ENCODE peak calls at places on chromosomes 1 and 21, in five cellular contexts. Z is mesenchymal stem cell; R is PC-3; W is activated CD4-positive, alpha-beta T cell treated with anti-CD3 and anti-CD28 coated beads, Interleukin-2, amount 50 U/mL, for 4 hours; B is RCC 7860. Q is an unnamed sample.

GRCh38 chr1:40133839-40134238 is 27.3 kb upstream of the RLF start:
- DNase-seq in Z (no peak), R (peak; percentile 31), W (no peak), B (no peak), Q (no peak)

GRCh38 chr1:56539403-56539802 is 40.0 kb downstream of the PLPP3 start:
- DNase-seq in Z (no peak), R (no peak), W (no peak), B (no peak), Q (no peak)

GRCh38 chr1:98351506-98352038 is 309.9 kb upstream of the SNX7 start:
- DNase-seq in Z (no peak), R (no peak), W (no peak), B (no peak), Q (no peak)

GRCh38 chr1:176773038-176773437 is 310.1 kb downstream of the PAPPA2 start:
- DNase-seq in Z (no peak), R (no peak), W (no peak), B (no peak), Q (no peak)

GRCh38 chr1:147821883-147822282 is 61.5 kb upstream of the GJA5 start:
- DNase-seq in Z (peak; percentile 71), R (no peak), W (no peak), B (no peak), Q (no peak)

GRCh38 chr1:201617157-201617556 is 78.2 kb downstream of the NAV1 start:
- DNase-seq in Z (no peak), R (no peak), W (no peak), B (no peak), Q (no peak)

GRCh38 chr1:7218210-7218832 is 433.1 kb downstream of the CAMTA1 start:
- DNase-seq in Z (peak; percentile 54), R (peak; percentile 69), W (peak; percentile 2), B (peak; percentile 39), Q (no peak)

GRCh38 chr1:53350853-53351767 is 23.2 kb upstream of the LRP8 start:
- DNase-seq in Z (no peak), R (no peak), W (no peak), B (no peak), Q (no peak)

GRCh38 chr21:44583800-44584147 is 3.4 kb upstream of the KRTAP10-5 start:
- DNase-seq in Z (no peak), R (peak; percentile 64), W (peak; percentile 21), B (no peak), Q (no peak)

GRCh38 chr1:242147096-242147976 is 148.4 kb upstream of the MAP1LC3C start:
- DNase-seq in Z (no peak), R (peak; percentile 70), W (no peak), B (peak; percentile 41), Q (no peak)

GRCh38 chr21:34886554-34887385 is 162.3 kb downstream of the RUNX1 start:
- DNase-seq in Z (peak; percentile 51), R (peak; percentile 39), W (no peak), B (peak; percentile 37), Q (peak; percentile 39)

GRCh38 chr1:34874581-34874980 is 15.0 kb upstream of the SMIM12 start:
- DNase-seq in Z (no peak), R (no peak), W (no peak), B (no peak), Q (no peak)

GRCh38 chr1:203129501-203130231 is 2.1 kb downstream of the ADORA1 start:
- DNase-seq in Z (no peak), R (no peak), W (no peak), B (peak; percentile 22), Q (no peak)

GRCh38 chr1:32215629-32216505 is 6.3 kb downstream of the TMEM234 start:
- DNase-seq in Z (peak; percentile 76), R (peak; percentile 81), W (peak; percentile 53), B (peak; percentile 48), Q (peak; percentile 50)

GRCh38 chr21:44024257-44024656 is 12.1 kb downstream of the TRAPPC10 start:
- DNase-seq in Z (no peak), R (no peak), W (no peak), B (no peak), Q (no peak)

GRCh38 chr1:46098043-46098712 is 34.3 kb downstream of the PIK3R3 start:
- DNase-seq in Z (no peak), R (no peak), W (no peak), B (no peak), Q (no peak)

GRCh38 chr1:23865543-23865930 is 2.6 kb downstream of the FUCA1 start:
- DNase-seq in Z (no peak), R (peak; percentile 91), W (no peak), B (peak; percentile 97), Q (no peak)

GRCh38 chr1:41329662-41330587 is 31.3 kb upstream of the FOXO6 start:
- DNase-seq in Z (no peak), R (no peak), W (no peak), B (no peak), Q (no peak)

GRCh38 chr1:205258313-205259176 is 30.8 kb downstream of the TMCC2 start:
- DNase-seq in Z (peak; percentile 76), R (peak; percentile 34), W (no peak), B (peak; percentile 56), Q (no peak)

GRCh38 chr1:224929335-224930237 is at the start of gene DNAH14:
- DNase-seq in Z (peak; percentile 84), R (peak; percentile 94), W (no peak), B (peak; percentile 79), Q (no peak)

GRCh38 chr1:172167801-172168596 is 252.5 kb upstream of the C1orf105 start:
- DNase-seq in Z (peak; percentile 77), R (peak; percentile 33), W (no peak), B (no peak), Q (no peak)

GRCh38 chr1:232114985-232115384 is 488.4 kb downstream of the DISC1 start:
- DNase-seq in Z (no peak), R (no peak), W (no peak), B (no peak), Q (no peak)

GRCh38 chr1:39917825-39918224 is 16.1 kb upstream of the MYCL start:
- DNase-seq in Z (no peak), R (no peak), W (no peak), B (no peak), Q (no peak)

GRCh38 chr1:185663332-185663731 is 70.9 kb upstream of the HMCN1 start:
- DNase-seq in Z (no peak), R (no peak), W (no peak), B (no peak), Q (no peak)

GRCh38 chr1:183812686-183813569 is 8.0 kb downstream of the RGL1 start:
- DNase-seq in Z (peak; percentile 83), R (no peak), W (no peak), B (peak; percentile 29), Q (no peak)

GRCh38 chr1:188988589-188988988 is 1489.1 kb downstream of the BRINP3 start:
- DNase-seq in Z (no peak), R (peak; percentile 10), W (no peak), B (peak; percentile 18), Q (no peak)

GRCh38 chr1:56526571-56527174 is 52.7 kb downstream of the PLPP3 start:
- DNase-seq in Z (no peak), R (peak; percentile 26), W (no peak), B (no peak), Q (peak; percentile 43)

GRCh38 chr1:214899908-214900470 is 182.5 kb upstream of the KCNK2 start:
- DNase-seq in Z (no peak), R (no peak), W (no peak), B (peak; percentile 81), Q (no peak)

GRCh38 chr21:45158491-45159423 is 84.4 kb downstream of the ADARB1 start:
- DNase-seq in Z (no peak), R (no peak), W (no peak), B (no peak), Q (no peak)

GRCh38 chr1:204601979-204602653 is 83.4 kb downstream of the LRRN2 start:
- DNase-seq in Z (no peak), R (no peak), W (no peak), B (no peak), Q (no peak)